ENCODE peak calls at places on chromosomes 5 and 9, in ten cellular contexts. A, K, N, H, S, V, L, B, O and W are unnamed samples.

GRCh38 chr9:120336021-120336752 is 243.8 kb downstream of the CDK5RAP2 start:
- DNase-seq in A (no peak), K (no peak), N (no peak), H (peak; percentile 43), S (no peak), V (no peak), L (peak; percentile 49), B (peak; percentile 28), O (no peak), W (peak; percentile 66)

GRCh38 chr9:76667521-76667957 is 96.7 kb upstream of the PCA3 start:
- DNase-seq in A (no peak), K (no peak), N (no peak), H (peak; percentile 52), S (no peak), V (no peak), L (no peak), B (no peak), O (no peak), W (no peak)

GRCh38 chr9:86368871-86369521 is 14.8 kb upstream of the TUT7 start:
- DNase-seq in A (no peak), K (no peak), N (no peak), H (peak; percentile 97), S (no peak), V (no peak), L (no peak), B (no peak), O (no peak), W (no peak)

GRCh38 chr9:5617749-5618148 is 11.2 kb upstream of the RIC1 start:
- DNase-seq in A (no peak), K (no peak), N (no peak), H (no peak), S (no peak), V (no peak), L (no peak), B (no peak), O (no peak), W (no peak)

GRCh38 chr5:133364916-133365315 is 247.4 kb downstream of the FSTL4 start:
- DNase-seq in A (no peak), K (no peak), N (no peak), H (no peak), S (no peak), V (no peak), L (no peak), B (no peak), O (no peak), W (no peak)

GRCh38 chr9:82332018-82332773 is 343.6 kb downstream of the SPATA31D1 start:
- DNase-seq in A (no peak), K (no peak), N (no peak), H (peak; percentile 87), S (no peak), V (no peak), L (no peak), B (no peak), O (no peak), W (no peak)

GRCh38 chr5:139422307-139422893 is 16.9 kb downstream of the DNAJC18 start:
- DNase-seq in A (no peak), K (peak; percentile 83), N (no peak), H (peak; percentile 57), S (peak; percentile 46), V (no peak), L (peak; percentile 49), B (peak; percentile 51), O (no peak), W (no peak)

GRCh38 chr9:6086006-6086655 is 70.7 kb upstream of the RANBP6 start:
- DNase-seq in A (no peak), K (no peak), N (no peak), H (no peak), S (no peak), V (no peak), L (no peak), B (no peak), O (no peak), W (no peak)

GRCh38 chr5:430214-430925 is 12.6 kb upstream of the EXOC3 start:
- DNase-seq in A (no peak), K (no peak), N (peak; percentile 46), H (no peak), S (no peak), V (no peak), L (no peak), B (peak; percentile 5), O (peak; percentile 26), W (no peak)

DNA sequence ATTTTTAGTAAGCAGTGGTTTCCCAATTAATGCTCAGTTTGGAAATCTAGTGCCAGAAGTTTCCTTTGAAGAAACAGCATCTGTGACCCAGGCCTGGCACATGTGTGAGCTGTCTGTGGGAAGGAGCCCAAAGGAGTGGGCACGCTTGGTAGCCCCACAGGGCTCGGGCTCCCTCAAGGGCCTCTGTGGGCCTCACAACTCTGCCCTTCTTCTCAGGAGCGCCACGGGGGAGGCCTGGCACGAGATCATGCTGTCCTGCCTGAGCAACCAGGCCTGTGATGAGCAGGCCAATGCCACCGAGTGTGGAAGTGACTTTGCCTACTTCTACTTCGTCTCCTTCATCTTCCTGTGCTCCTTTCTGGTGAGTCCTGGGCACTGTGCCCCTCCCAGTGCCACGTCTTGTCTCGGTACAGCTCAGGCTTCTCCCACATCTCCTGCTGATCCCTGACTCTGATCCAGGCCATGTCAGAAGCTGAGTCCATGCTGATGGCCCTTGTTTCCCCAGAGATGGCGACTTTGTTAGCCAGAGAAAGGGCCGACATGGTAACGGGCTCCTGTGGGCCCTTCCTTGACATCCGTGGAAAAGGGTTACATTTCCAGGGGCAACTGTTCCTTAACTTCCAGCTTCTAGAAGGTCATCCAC is 200.4 kb downstream of the CACNA1B start:
- DNase-seq in A (no peak), K (no peak), N (peak; percentile 57), H (no peak), S (no peak), V (no peak), L (no peak), B (no peak), O (no peak), W (peak; percentile 88)
- H3K9me3 ChIP-seq in A (no peaks in the 10 kb centered on the region), K (no peaks in the 10 kb centered on the region), N (no peaks in the 10 kb centered on the region), H (peaks cover 18% of the 10 kb centered on the region), S (no peaks in the 10 kb centered on the region), V (peaks cover 21% of the 10 kb centered on the region), L (no peaks in the 10 kb centered on the region), B (no peaks in the 10 kb centered on the region), O (peaks cover 1% of the 10 kb centered on the region), W (no peaks in the 10 kb centered on the region)

GRCh38 chr9:130601100-130601499 is 21.7 kb downstream of the FUBP3 start:
- DNase-seq in A (no peak), K (no peak), N (no peak), H (no peak), S (no peak), V (no peak), L (no peak), B (no peak), O (no peak), W (no peak)
- H3K36me3 ChIP-seq in A (no peaks in the 10 kb centered on the region), K (peaks cover 37% of the 10 kb centered on the region), N (peaks cover 5% of the 10 kb centered on the region), H (peaks cover 10% of the 10 kb centered on the region), S (no peaks in the 10 kb centered on the region), V (peaks cover 17% of the 10 kb centered on the region), L (peaks cover 17% of the 10 kb centered on the region), B (peaks cover 79% of the 10 kb centered on the region), O (peaks cover 5% of the 10 kb centered on the region), W (peaks cover 90% of the 10 kb centered on the region)

GRCh38 chr9:118729981-118730380 is 639.3 kb downstream of the BRINP1 start:
- DNase-seq in A (no peak), K (no peak), N (no peak), H (no peak), S (no peak), V (no peak), L (no peak), B (no peak), O (no peak), W (no peak)
- H3K9me3 ChIP-seq in A (no peaks in the 10 kb centered on the region), K (peaks cover 9% of the 10 kb centered on the region), N (peaks cover 3% of the 10 kb centered on the region), H (peaks cover 4% of the 10 kb centered on the region), S (no peaks in the 10 kb centered on the region), V (no peaks in the 10 kb centered on the region), L (no peaks in the 10 kb centered on the region), B (no peaks in the 10 kb centered on the region), O (no peaks in the 10 kb centered on the region), W (peaks cover under 1% of the 10 kb centered on the region)

GRCh38 chr5:56934325-56934724 is 17.6 kb downstream of the MIER3 start:
- DNase-seq in A (no peak), K (no peak), N (no peak), H (no peak), S (no peak), V (no peak), L (no peak), B (no peak), O (no peak), W (no peak)
- H3K36me3 ChIP-seq in A (no peaks in the 10 kb centered on the region), K (peaks cover 79% of the 10 kb centered on the region), N (peaks cover 38% of the 10 kb centered on the region), H (peaks cover 45% of the 10 kb centered on the region), S (no peaks in the 10 kb centered on the region), V (peaks cover 29% of the 10 kb centered on the region), L (peaks cover 43% of the 10 kb centered on the region), B (peaks cover 91% of the 10 kb centered on the region), O (no peaks in the 10 kb centered on the region), W (peaks cover 84% of the 10 kb centered on the region)